ENCODE peak calls at places on chromosomes 16 and 17, in ten cellular contexts. R, O, K, T, I, E, J, H, Y and P are unnamed samples. For H3K4me1, the result is how much of the 10 kb centered on the place peaks cover.

GRCh38 chr17:55769625-55770000 is 18.8 kb downstream of the PCTP start:
- DNase-seq in O (no peak), J (no peak), K (no peak), R (peak), T (no peak), E (no peak), I (peak), H (no peak), Y (no peak), P (no peak)

GRCh38 chr17:50276588-50277356 is 2.5 kb downstream of the TMEM92 start:
- DNase-seq in O (no peak), E (no peak), T (no peak), Y (no peak), H (no peak), R (no peak), K (no peak), J (no peak), I (peak), P (no peak)

GRCh38 chr17:36592316-36592710 is 634 bp downstream of the DHRS11 start:
- DNase-seq in R (peak), E (no peak), I (peak), H (peak), K (no peak), O (no peak), Y (peak), J (no peak), T (no peak), P (peak)

GRCh38 chr17:47692895-47693666 is 880 bp upstream of the TBKBP1 start:
- DNase-seq in R (no peak), J (no peak), H (no peak), T (no peak), I (peak), K (no peak), Y (no peak), O (no peak), E (no peak), P (peak)

GRCh38 chr16:3950343-3951193 is 70.1 kb upstream of the CREBBP start:
- DNase-seq in H (no peak), I (no peak), J (no peak), R (peak), T (peak), Y (no peak), E (peak), K (peak), O (no peak), P (peak)

GRCh38 chr16:85174871-85175723 is 62.8 kb upstream of the CIBAR2 start:
- DNase-seq in K (no peak), Y (no peak), E (no peak), O (no peak), R (no peak), J (no peak), I (no peak), T (no peak), H (no peak), P (no peak)

GRCh38 chr16:85668676-85669424 is 19.9 kb downstream of the GINS2 start:
- DNase-seq in Y (no peak), I (no peak), O (no peak), R (no peak), J (no peak), T (no peak), E (no peak), K (no peak), H (no peak), P (no peak)

GRCh38 chr17:38919316-38920078 is 5.9 kb upstream of the LASP1NB start:
- DNase-seq in I (no peak), K (peak), T (no peak), R (no peak), J (no peak), E (no peak), Y (no peak), H (no peak), O (peak), P (no peak)

GRCh38 chr16:27485811-27486210 is 63.9 kb downstream of the GTF3C1 start:
- DNase-seq in E (no peak), Y (no peak), I (no peak), K (no peak), O (no peak), H (no peak), R (no peak), T (no peak), J (no peak), P (no peak)

GRCh38 chr16:2004795-2005517 is 4.7 kb downstream of the ZNF598 start:
- DNase-seq in K (no peak), E (no peak), R (no peak), I (no peak), T (no peak), O (no peak), J (no peak), Y (no peak), H (no peak), P (no peak)

GRCh38 chr17:74361613-74362391 is at the start of gene BTBD17:
- DNase-seq in K (no peak), R (peak), T (peak), H (peak), E (peak), O (peak), Y (peak), J (no peak), I (no peak), P (peak)

GRCh38 chr16:1778200-1779179 is 3.9 kb downstream of the SPSB3 start:
- DNase-seq in T (no peak), O (no peak), E (no peak), I (no peak), J (no peak), Y (no peak), R (peak), K (no peak), H (no peak), P (no peak)

GRCh38 chr16:117381-118365 is 20.8 kb downstream of the NPRL3 start:
- DNase-seq in K (no peak), I (peak), R (peak), O (peak), E (peak), T (peak), H (peak), J (no peak), Y (peak), P (peak)

GRCh38 chr16:68972720-68973119 is 129.4 kb downstream of the TANGO6 start:
- DNase-seq in H (peak), I (no peak), K (no peak), J (no peak), O (no peak), R (peak), T (peak), E (no peak), Y (peak), P (no peak)

GRCh38 chr16:14560523-14560922 is 69.5 kb downstream of the PARN start:
- DNase-seq in O (no peak), R (no peak), J (no peak), K (no peak), I (no peak), Y (no peak), E (no peak), H (no peak), T (no peak), P (no peak)

GRCh38 chr16:59886021-59886420 is 1151.9 kb upstream of the GOT2 start:
- DNase-seq in H (no peak), J (no peak), K (peak), T (peak), Y (no peak), I (no peak), O (no peak), E (peak), R (no peak), P (peak)

GRCh38 chr16:50280932-50281331 is 14.6 kb downstream of the ADCY7 start:
- DNase-seq in J (no peak), K (no peak), H (no peak), I (no peak), O (no peak), R (no peak), E (peak), T (no peak), Y (no peak), P (no peak)

GRCh38 chr16:86242244-86243122 is 267.8 kb upstream of the FOXF1 start:
- DNase-seq in I (no peak), O (peak), Y (no peak), R (no peak), J (no peak), K (peak), T (no peak), H (no peak), E (no peak), P (no peak)

GRCh38 chr17:17057057-17057551 is 14.8 kb downstream of the MPRIP start:
- DNase-seq in K (no peak), R (no peak), Y (no peak), T (no peak), J (no peak), O (no peak), H (no peak), I (no peak), E (no peak), P (no peak)

DNA sequence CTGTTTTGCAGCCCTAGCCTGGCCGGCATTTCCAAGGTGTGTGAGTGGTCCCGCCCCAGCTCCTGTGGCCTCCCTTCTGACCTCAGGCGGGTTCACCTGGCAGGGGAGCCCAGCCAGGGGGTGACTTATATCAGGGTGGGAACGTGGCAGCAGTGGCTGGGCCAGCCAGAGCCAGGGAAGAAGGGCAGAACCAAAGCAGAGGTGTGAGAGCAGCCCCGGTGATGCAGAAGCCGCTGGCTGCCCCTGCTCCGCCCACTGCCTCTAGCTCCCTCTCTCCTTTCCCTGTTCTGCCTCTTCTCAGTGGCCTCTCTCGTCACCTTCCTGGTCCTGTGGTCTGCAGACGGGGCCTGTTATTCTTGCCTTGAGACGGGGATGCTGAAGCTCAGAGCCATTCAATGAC is 12.1 kb downstream of the MGAT5B start:
- DNase-seq in K (no peak), J (no peak), O (no peak), T (no peak), E (no peak), Y (no peak), H (no peak), I (no peak), R (no peak), P (no peak)
- H3K4me1 ChIP-seq in K (under half), J (under half), O (under half), T (under half), E (under half), Y (under half), H (under half), I (under half), R (under half), P (under half)

GRCh38 chr16:6066601-6067000 is 969.0 kb upstream of the EEF2KMT start:
- DNase-seq in H (no peak), R (no peak), K (no peak), O (no peak), E (no peak), J (no peak), T (no peak), I (no peak), Y (no peak), P (no peak)
- TF ChIP-seq CTCF in H (no peak), R (no peak), K (no peak), O (no peak), E (no peak), J (no peak), T (no peak), I (no peak), Y (no peak), P (no peak)

DNA sequence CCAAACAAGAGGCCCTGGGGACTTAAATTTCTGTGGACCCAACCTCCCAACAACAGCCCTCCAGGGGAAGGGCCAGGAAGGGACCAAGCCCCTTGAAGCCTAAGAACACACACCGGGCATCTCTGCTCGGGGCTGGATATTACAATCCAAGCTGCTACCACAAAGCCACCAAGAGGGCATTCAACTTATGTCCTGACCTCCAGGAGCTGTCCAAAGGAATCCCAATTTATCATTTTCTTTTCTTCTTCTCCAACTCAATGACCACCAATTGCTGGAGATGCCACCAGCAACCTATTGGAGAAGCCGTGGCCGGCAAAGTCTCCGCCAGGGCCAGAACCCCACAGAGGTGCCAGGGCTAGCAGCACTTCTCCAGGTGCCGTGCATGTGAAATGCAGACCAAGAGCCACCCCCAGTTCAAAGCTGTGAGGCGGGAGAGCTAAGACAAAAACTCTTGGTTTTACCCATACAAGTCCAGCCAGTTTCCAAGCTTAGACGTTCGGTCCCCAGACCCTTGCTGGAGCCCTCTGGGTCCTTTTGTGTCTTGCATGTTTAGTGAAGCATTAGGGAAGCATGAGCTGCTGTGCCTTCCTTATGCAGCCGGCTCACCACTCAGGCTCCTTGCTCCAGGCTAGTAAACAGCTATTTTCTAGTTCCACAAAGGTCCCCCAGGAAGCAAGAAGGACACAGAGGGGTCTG is 3.4 kb downstream of the PITPNA start:
- DNase-seq in H (no peak), R (no peak), E (no peak), T (no peak), K (no peak), J (no peak), Y (no peak), I (no peak), O (no peak), P (no peak)
- H3K4me3 ChIP-seq in H (no peak), R (no peak), E (no peak), T (no peak), K (no peak), J (no peak), Y (no peak), I (no peak), O (no peak), P (no peak)

DNA sequence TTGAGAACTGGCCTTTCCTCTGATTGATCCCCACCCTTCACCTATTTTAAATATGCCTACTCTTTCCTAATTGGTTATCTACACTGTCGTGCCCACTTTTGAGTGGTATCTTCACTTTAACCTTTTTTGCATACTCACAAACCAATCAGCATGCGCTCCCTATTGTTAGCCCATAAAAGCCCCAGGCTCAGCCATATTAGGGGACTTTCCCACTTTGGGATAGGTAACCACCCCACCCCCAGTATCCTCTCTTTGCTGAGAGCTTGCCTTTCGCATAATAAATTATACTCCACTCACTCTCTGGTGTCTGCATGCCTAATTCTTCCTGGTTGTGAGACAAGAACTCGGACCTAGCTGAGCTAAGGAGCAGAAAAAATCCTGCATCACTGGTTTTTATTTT is 59.5 kb upstream of the NOL11 start:
- DNase-seq in I (no peak), Y (no peak), R (no peak), O (no peak), E (no peak), T (no peak), H (no peak), J (no peak), K (no peak), P (no peak)
- H3K4me1 ChIP-seq in I (under half), Y (under half), R (under half), O (under half), E (under half), T (under half), H (under half), J (under half), K (under half), P (under half)

GRCh38 chr17:75546181-75546580 is 20.7 kb downstream of the LLGL2 start:
- DNase-seq in I (no peak), H (no peak), T (no peak), Y (no peak), R (no peak), K (no peak), O (no peak), J (no peak), E (no peak), P (peak)
- TF ChIP-seq CTCF in I (no peak), H (no peak), T (no peak), Y (no peak), R (no peak), K (no peak), O (no peak), J (no peak), E (no peak), P (no peak)

DNA sequence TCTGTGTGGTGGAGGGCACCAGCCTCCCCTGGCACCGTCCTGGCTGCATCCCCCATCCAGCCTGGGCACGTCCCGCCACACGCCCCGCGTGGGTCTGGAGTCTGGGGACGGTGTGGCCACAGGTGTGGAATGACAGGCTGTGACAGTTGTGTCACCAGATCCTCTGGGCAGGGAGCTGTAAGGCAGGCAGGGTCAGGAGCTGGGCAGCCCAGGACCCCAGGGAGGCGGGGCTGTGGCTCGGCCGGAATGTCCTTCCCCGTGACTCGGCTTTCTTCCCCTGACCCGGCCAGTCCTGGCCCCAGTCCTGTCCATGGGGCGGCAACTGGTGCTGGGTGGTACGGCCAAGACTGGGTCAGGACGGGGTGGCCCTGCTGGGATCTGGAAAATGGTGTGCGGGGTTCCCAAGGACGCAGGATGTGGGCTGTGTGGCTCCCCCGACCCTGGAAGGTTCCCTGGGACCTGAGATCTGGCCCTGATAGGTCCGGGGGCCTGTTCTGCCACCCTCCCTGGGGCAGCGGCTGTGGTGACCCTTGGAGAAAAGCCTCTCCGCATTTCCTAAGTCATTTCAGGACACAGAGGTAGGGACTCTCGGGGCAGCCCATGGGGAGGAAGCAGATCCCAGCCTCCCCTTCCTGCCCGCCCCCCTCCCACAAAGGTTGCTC is 3.3 kb upstream of the SLC16A3 start:
- DNase-seq in R (no peak), T (no peak), K (no peak), E (no peak), J (no peak), H (peak), O (no peak), Y (no peak), I (no peak), P (no peak)
- H3K4me3 ChIP-seq in R (no peak), T (no peak), K (no peak), E (no peak), J (no peak), H (no peak), O (no peak), Y (no peak), I (no peak), P (no peak)